ENCODE peak calls at places on chromosomes 12 and 14, in seven cellular contexts. One of them, this sample, is unnamed.

GRCh38 chr12:94534761-94535613 is 75.3 kb upstream of the CEP83 start:
- DNase-seq in upper lobe of left lung: no peak
- DNase-seq in GM12865: no peak
- DNase-seq in GM23338: peak; percentile 13
- DNase-seq in bronchial epithelial cell: no peak
- DNase-seq in choroid plexus epithelial cell: no peak
- DNase-seq in HFF-Myc: no peak
- DNase-seq in this sample: no peak

GRCh38 chr12:85005615-85006014 is 30.5 kb downstream of the TSPAN19 start:
- DNase-seq in upper lobe of left lung: no peak
- DNase-seq in GM12865: no peak
- DNase-seq in GM23338: no peak
- DNase-seq in bronchial epithelial cell: no peak
- DNase-seq in choroid plexus epithelial cell: no peak
- DNase-seq in HFF-Myc: no peak
- DNase-seq in this sample: no peak

GRCh38 chr14:69366069-69366468 is 32.0 kb downstream of the ERH start:
- DNase-seq in upper lobe of left lung: no peak
- DNase-seq in GM12865: no peak
- DNase-seq in GM23338: no peak
- DNase-seq in bronchial epithelial cell: no peak
- DNase-seq in choroid plexus epithelial cell: no peak
- DNase-seq in HFF-Myc: no peak
- DNase-seq in this sample: no peak

GRCh38 chr12:71440393-71441349 is 1.1 kb downstream of the LGR5 start:
- DNase-seq in upper lobe of left lung: peak; percentile 58
- DNase-seq in GM12865: no peak
- DNase-seq in GM23338: peak; percentile 49
- DNase-seq in bronchial epithelial cell: no peak
- DNase-seq in choroid plexus epithelial cell: peak; percentile 7
- DNase-seq in HFF-Myc: no peak
- DNase-seq in this sample: no peak

GRCh38 chr12:31965090-31965489 is 5.9 kb downstream of the RESF1 start:
- DNase-seq in upper lobe of left lung: no peak
- DNase-seq in GM12865: no peak
- DNase-seq in GM23338: peak; percentile 52
- DNase-seq in bronchial epithelial cell: no peak
- DNase-seq in choroid plexus epithelial cell: no peak
- DNase-seq in HFF-Myc: no peak
- DNase-seq in this sample: no peak

GRCh38 chr12:4049566-4050080 is 176.4 kb upstream of the PARP11 start:
- DNase-seq in upper lobe of left lung: no peak
- DNase-seq in GM12865: no peak
- DNase-seq in GM23338: no peak
- DNase-seq in bronchial epithelial cell: no peak
- DNase-seq in choroid plexus epithelial cell: no peak
- DNase-seq in HFF-Myc: no peak
- DNase-seq in this sample: no peak

GRCh38 chr12:59084758-59085383 is 164.6 kb upstream of the LRIG3 start:
- DNase-seq in upper lobe of left lung: no peak
- DNase-seq in GM12865: no peak
- DNase-seq in GM23338: peak; percentile 21
- DNase-seq in bronchial epithelial cell: no peak
- DNase-seq in choroid plexus epithelial cell: peak; percentile 60
- DNase-seq in HFF-Myc: peak; percentile 56
- DNase-seq in this sample: peak; percentile 44

GRCh38 chr12:79826267-79827128 is 108.4 kb downstream of the PPP1R12A start:
- DNase-seq in upper lobe of left lung: no peak
- DNase-seq in GM12865: no peak
- DNase-seq in GM23338: no peak
- DNase-seq in bronchial epithelial cell: peak; percentile 7
- DNase-seq in choroid plexus epithelial cell: no peak
- DNase-seq in HFF-Myc: no peak
- DNase-seq in this sample: no peak

GRCh38 chr14:88616697-88617096 is 53.9 kb downstream of the ZC3H14 start:
- DNase-seq in upper lobe of left lung: no peak
- DNase-seq in GM12865: no peak
- DNase-seq in GM23338: no peak
- DNase-seq in bronchial epithelial cell: peak; percentile 96
- DNase-seq in choroid plexus epithelial cell: no peak
- DNase-seq in HFF-Myc: no peak
- DNase-seq in this sample: no peak

GRCh38 chr14:20624495-20625070 is 16.9 kb downstream of the OR6S1 start:
- DNase-seq in upper lobe of left lung: no peak
- DNase-seq in GM12865: peak; percentile 87
- DNase-seq in GM23338: peak; percentile 91
- DNase-seq in bronchial epithelial cell: peak; percentile 81
- DNase-seq in choroid plexus epithelial cell: peak; percentile 74
- DNase-seq in HFF-Myc: no peak
- DNase-seq in this sample: no peak

GRCh38 chr12:102958073-102958829 is 777 bp downstream of the ASCL1 start:
- DNase-seq in upper lobe of left lung: peak; percentile 86
- DNase-seq in GM12865: peak; percentile 88
- DNase-seq in GM23338: peak; percentile 77
- DNase-seq in bronchial epithelial cell: no peak
- DNase-seq in choroid plexus epithelial cell: peak; percentile 31
- DNase-seq in HFF-Myc: no peak
- DNase-seq in this sample: no peak

GRCh38 chr14:56491299-56492285 is 88.0 kb upstream of the TMEM260 start:
- DNase-seq in upper lobe of left lung: no peak
- DNase-seq in GM12865: peak; percentile 69
- DNase-seq in GM23338: peak; percentile 97
- DNase-seq in bronchial epithelial cell: peak; percentile 66
- DNase-seq in choroid plexus epithelial cell: peak; percentile 69
- DNase-seq in HFF-Myc: peak; percentile 24
- DNase-seq in this sample: no peak

GRCh38 chr14:23076785-23077408 is 18.0 kb downstream of the ACIN1 start:
- DNase-seq in upper lobe of left lung: no peak
- DNase-seq in GM12865: no peak
- DNase-seq in GM23338: peak; percentile 74
- DNase-seq in bronchial epithelial cell: no peak
- DNase-seq in choroid plexus epithelial cell: peak; percentile 61
- DNase-seq in HFF-Myc: no peak
- DNase-seq in this sample: no peak

GRCh38 chr12:15152456-15152855 is 68.8 kb downstream of the RERG start:
- DNase-seq in upper lobe of left lung: no peak
- DNase-seq in GM12865: no peak
- DNase-seq in GM23338: no peak
- DNase-seq in bronchial epithelial cell: no peak
- DNase-seq in choroid plexus epithelial cell: peak; percentile 56
- DNase-seq in HFF-Myc: no peak
- DNase-seq in this sample: no peak
- TF ChIP-seq CTCF in upper lobe of left lung: no peak
- TF ChIP-seq CTCF in GM12865: no peak
- TF ChIP-seq CTCF in GM23338: no peak
- TF ChIP-seq CTCF in bronchial epithelial cell: no peak
- TF ChIP-seq CTCF in choroid plexus epithelial cell: peak; percentile 60
- TF ChIP-seq CTCF in HFF-Myc: peak; percentile 19
- TF ChIP-seq CTCF in this sample: peak; percentile 28

GRCh38 chr12:68451261-68452091 is 119.3 kb upstream of the MDM1 start:
- DNase-seq in upper lobe of left lung: no peak
- DNase-seq in GM12865: peak; percentile 84
- DNase-seq in GM23338: no peak
- DNase-seq in bronchial epithelial cell: peak; percentile 50
- DNase-seq in choroid plexus epithelial cell: peak; percentile 73
- DNase-seq in HFF-Myc: no peak
- DNase-seq in this sample: peak; percentile 78

GRCh38 chr12:68453876-68454275 is 121.7 kb upstream of the MDM1 start:
- DNase-seq in upper lobe of left lung: no peak
- DNase-seq in GM12865: no peak
- DNase-seq in GM23338: no peak
- DNase-seq in bronchial epithelial cell: no peak
- DNase-seq in choroid plexus epithelial cell: peak; percentile 18
- DNase-seq in HFF-Myc: no peak
- DNase-seq in this sample: no peak

GRCh38 chr12:68453278-68453677 is 121.1 kb upstream of the MDM1 start:
- DNase-seq in upper lobe of left lung: no peak
- DNase-seq in GM12865: no peak
- DNase-seq in GM23338: no peak
- DNase-seq in bronchial epithelial cell: no peak
- DNase-seq in choroid plexus epithelial cell: no peak
- DNase-seq in HFF-Myc: no peak
- DNase-seq in this sample: no peak

GRCh38 chr12:68455676-68456345 is 123.6 kb upstream of the MDM1 start:
- DNase-seq in upper lobe of left lung: no peak
- DNase-seq in GM12865: peak; percentile 57
- DNase-seq in GM23338: no peak
- DNase-seq in bronchial epithelial cell: no peak
- DNase-seq in choroid plexus epithelial cell: peak; percentile 28
- DNase-seq in HFF-Myc: no peak
- DNase-seq in this sample: no peak

DNA sequence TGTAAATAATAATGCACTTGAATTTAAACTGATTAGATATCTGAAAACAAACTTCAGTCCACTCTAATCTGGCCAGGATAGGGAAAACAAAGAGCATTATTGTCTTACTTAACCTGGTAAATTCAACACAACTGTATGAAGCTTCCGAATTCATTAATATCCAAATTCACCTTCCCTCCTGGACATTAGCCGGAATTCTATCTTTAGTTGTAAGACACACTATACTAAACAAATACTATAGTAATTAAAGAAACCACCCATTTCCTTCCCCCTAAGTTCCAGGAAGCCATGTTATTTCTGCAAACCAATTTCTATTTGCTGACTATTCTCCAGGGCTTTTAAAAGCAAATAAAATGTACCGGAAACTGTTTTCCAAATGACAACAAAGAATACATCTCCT is 122.7 kb upstream of the MDM1 start:
- DNase-seq in upper lobe of left lung: no peak
- DNase-seq in GM12865: no peak
- DNase-seq in GM23338: no peak
- DNase-seq in bronchial epithelial cell: no peak
- DNase-seq in choroid plexus epithelial cell: no peak
- DNase-seq in HFF-Myc: no peak
- DNase-seq in this sample: no peak
- H3K4me3 ChIP-seq in upper lobe of left lung: no peak overlapping the region
- H3K4me3 ChIP-seq in GM12865: no peak overlapping the region
- H3K4me3 ChIP-seq in GM23338: no peak overlapping the region
- H3K4me3 ChIP-seq in bronchial epithelial cell: no peak overlapping the region
- H3K4me3 ChIP-seq in choroid plexus epithelial cell: no peak overlapping the region
- H3K4me3 ChIP-seq in HFF-Myc: no peak overlapping the region
- H3K4me3 ChIP-seq in this sample: no peak overlapping the region

DNA sequence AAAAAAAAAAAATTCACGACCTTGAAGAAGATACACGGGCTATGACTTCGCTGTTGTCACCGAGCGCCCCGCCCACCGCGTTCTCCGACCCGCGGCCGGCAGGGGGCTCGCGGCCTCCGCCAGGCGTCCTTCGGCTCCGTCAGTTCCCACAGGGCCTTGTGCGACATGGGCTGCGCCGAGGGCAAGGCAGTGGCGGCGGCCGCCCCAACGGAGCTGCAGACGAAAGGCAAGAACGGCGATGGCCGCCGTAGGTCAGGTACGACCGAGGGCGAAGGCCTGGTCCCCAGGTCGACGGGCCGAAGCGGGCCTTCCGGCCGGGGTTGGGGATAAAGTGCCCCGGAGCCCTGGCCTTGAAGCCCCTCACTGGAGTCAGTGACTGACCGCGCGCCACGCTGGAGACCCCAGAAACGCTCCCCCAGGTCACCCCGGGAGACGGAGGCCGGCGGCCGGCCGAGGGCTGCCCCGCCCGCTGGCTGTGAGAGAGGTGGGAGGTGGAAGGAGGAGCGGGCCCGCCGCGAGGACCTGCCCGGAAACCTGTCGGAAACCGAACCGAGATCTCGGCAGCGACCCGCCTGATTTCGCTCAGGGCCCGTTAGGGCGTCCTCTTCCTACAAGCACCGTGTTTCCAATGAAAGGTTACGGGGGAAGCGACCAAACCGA is at the start of gene TXNRD1:
- DNase-seq in upper lobe of left lung: peak; percentile 97
- DNase-seq in GM12865: peak; percentile 92
- DNase-seq in GM23338: peak; percentile 94
- DNase-seq in bronchial epithelial cell: peak; percentile 55
- DNase-seq in choroid plexus epithelial cell: peak; percentile 81
- DNase-seq in HFF-Myc: no peak
- DNase-seq in this sample: no peak
- TF ChIP-seq CTCF in upper lobe of left lung: peak; percentile 90
- TF ChIP-seq CTCF in GM12865: peak; percentile 86
- TF ChIP-seq CTCF in GM23338: peak; percentile 67
- TF ChIP-seq CTCF in bronchial epithelial cell: peak; percentile 93
- TF ChIP-seq CTCF in choroid plexus epithelial cell: peak; percentile 69
- TF ChIP-seq CTCF in HFF-Myc: peak; percentile 68
- TF ChIP-seq CTCF in this sample: peak; percentile 64

GRCh38 chr12:122749569-122750332 is 2.9 kb upstream of the DENR start:
- DNase-seq in upper lobe of left lung: no peak
- DNase-seq in GM12865: no peak
- DNase-seq in GM23338: peak; percentile 70
- DNase-seq in bronchial epithelial cell: no peak
- DNase-seq in choroid plexus epithelial cell: no peak
- DNase-seq in HFF-Myc: no peak
- DNase-seq in this sample: no peak

GRCh38 chr12:122754790-122755189 is 2.2 kb downstream of the DENR start:
- DNase-seq in upper lobe of left lung: no peak
- DNase-seq in GM12865: no peak
- DNase-seq in GM23338: no peak
- DNase-seq in bronchial epithelial cell: no peak
- DNase-seq in choroid plexus epithelial cell: no peak
- DNase-seq in HFF-Myc: no peak
- DNase-seq in this sample: no peak

GRCh38 chr12:122757568-122757967 is 4.9 kb downstream of the DENR start:
- DNase-seq in upper lobe of left lung: no peak
- DNase-seq in GM12865: no peak
- DNase-seq in GM23338: no peak
- DNase-seq in bronchial epithelial cell: no peak
- DNase-seq in choroid plexus epithelial cell: no peak
- DNase-seq in HFF-Myc: no peak
- DNase-seq in this sample: no peak

GRCh38 chr12:122752464-122753212 is at the start of gene DENR:
- DNase-seq in upper lobe of left lung: peak; percentile 99
- DNase-seq in GM12865: peak; percentile 99
- DNase-seq in GM23338: peak; percentile 99
- DNase-seq in bronchial epithelial cell: peak; percentile 99
- DNase-seq in choroid plexus epithelial cell: peak; percentile 96
- DNase-seq in HFF-Myc: peak; percentile 94
- DNase-seq in this sample: peak; percentile 82

DNA sequence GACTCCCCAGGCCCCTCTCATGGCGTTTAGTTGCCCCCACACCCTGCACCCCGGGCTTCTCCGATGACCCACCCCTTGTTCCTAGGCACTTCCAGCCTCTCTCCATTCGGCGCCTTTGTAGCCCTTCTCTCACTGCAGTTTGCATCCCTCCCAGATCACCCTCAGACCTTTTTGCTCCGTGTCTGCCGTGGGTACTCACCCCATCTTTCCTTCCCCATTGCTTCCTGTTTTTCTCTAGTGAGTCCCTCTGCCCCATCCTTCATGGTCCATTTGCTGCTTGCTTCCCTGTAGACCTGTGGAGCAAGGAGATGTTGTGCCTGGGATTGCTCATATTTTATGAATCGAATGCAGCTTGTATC is 568 bp downstream of the DENR start:
- DNase-seq in upper lobe of left lung: no peak
- DNase-seq in GM12865: peak; percentile 16
- DNase-seq in GM23338: no peak
- DNase-seq in bronchial epithelial cell: no peak
- DNase-seq in choroid plexus epithelial cell: peak; percentile 17
- DNase-seq in HFF-Myc: no peak
- DNase-seq in this sample: no peak
- H3K4me3 ChIP-seq in upper lobe of left lung: peak overlapping the region; percentile 90
- H3K4me3 ChIP-seq in GM12865: peak overlapping the region; percentile 81
- H3K4me3 ChIP-seq in GM23338: peak overlapping the region; percentile 92
- H3K4me3 ChIP-seq in bronchial epithelial cell: peak overlapping the region; percentile 70
- H3K4me3 ChIP-seq in choroid plexus epithelial cell: peak overlapping the region; percentile 86
- H3K4me3 ChIP-seq in HFF-Myc: peak overlapping the region; percentile 66
- H3K4me3 ChIP-seq in this sample: peak overlapping the region; percentile 87

GRCh38 chr12:57607958-57608663 is 3.1 kb upstream of the ARHGEF25 start:
- DNase-seq in upper lobe of left lung: no peak
- DNase-seq in GM12865: no peak
- DNase-seq in GM23338: no peak
- DNase-seq in bronchial epithelial cell: no peak
- DNase-seq in choroid plexus epithelial cell: no peak
- DNase-seq in HFF-Myc: no peak
- DNase-seq in this sample: no peak
- TF ChIP-seq CTCF in upper lobe of left lung: no peak
- TF ChIP-seq CTCF in GM12865: no peak
- TF ChIP-seq CTCF in GM23338: no peak
- TF ChIP-seq CTCF in bronchial epithelial cell: no peak
- TF ChIP-seq CTCF in choroid plexus epithelial cell: no peak
- TF ChIP-seq CTCF in HFF-Myc: no peak
- TF ChIP-seq CTCF in this sample: no peak